ENCODE peak calls at places on chromosomes 3 and 15, in nine cellular contexts. One of them, this sample, is unnamed.
A peak's percentile ranks its signal among the peaks of the same experiment; 100 is the strongest.

GRCh38 chr3:119628390-119628789 is 30.7 kb downstream of the PLA1A start:
- DNase-seq in heart left ventricle: no peak
- DNase-seq in adrenal gland: no peak
- DNase-seq in right lobe of liver: no peak
- DNase-seq in IMR-90: no peak
- DNase-seq in NB4: no peak
- DNase-seq in stomach: no peak
- DNase-seq in transverse colon: no peak
- DNase-seq in ovary: no peak
- DNase-seq in this sample: no peak

GRCh38 chr3:72694398-72694797 is 153.8 kb downstream of the SHQ1 start:
- DNase-seq in adrenal gland: no peak
- DNase-seq in transverse colon: no peak
- DNase-seq in NB4: no peak
- DNase-seq in IMR-90: peak; percentile 6
- DNase-seq in stomach: no peak
- DNase-seq in right lobe of liver: no peak
- DNase-seq in heart left ventricle: no peak
- DNase-seq in ovary: no peak
- DNase-seq in this sample: no peak

GRCh38 chr3:170357920-170358854 is 672 bp downstream of the SKIL start:
- DNase-seq in adrenal gland: peak; percentile 90
- DNase-seq in stomach: peak; percentile 80
- DNase-seq in transverse colon: peak; percentile 88
- DNase-seq in heart left ventricle: peak; percentile 88
- DNase-seq in NB4: peak; percentile 67
- DNase-seq in IMR-90: peak; percentile 59
- DNase-seq in ovary: peak; percentile 89
- DNase-seq in right lobe of liver: peak; percentile 86
- DNase-seq in this sample: peak; percentile 87

GRCh38 chr15:61527836-61528589 is 298.9 kb upstream of the RORA start:
- DNase-seq in IMR-90: no peak
- DNase-seq in NB4: no peak
- DNase-seq in stomach: no peak
- DNase-seq in adrenal gland: no peak
- DNase-seq in transverse colon: no peak
- DNase-seq in heart left ventricle: no peak
- DNase-seq in ovary: no peak
- DNase-seq in right lobe of liver: no peak
- DNase-seq in this sample: no peak

GRCh38 chr3:140468407-140468806 is 209.5 kb upstream of the TRIM42 start:
- DNase-seq in transverse colon: no peak
- DNase-seq in adrenal gland: no peak
- DNase-seq in right lobe of liver: no peak
- DNase-seq in NB4: peak; percentile 9
- DNase-seq in heart left ventricle: no peak
- DNase-seq in stomach: no peak
- DNase-seq in ovary: no peak
- DNase-seq in IMR-90: no peak
- DNase-seq in this sample: no peak

GRCh38 chr15:28106294-28107110 is 7.4 kb upstream of the OCA2 start:
- DNase-seq in stomach: no peak
- DNase-seq in transverse colon: no peak
- DNase-seq in ovary: peak; percentile 30
- DNase-seq in adrenal gland: no peak
- DNase-seq in IMR-90: no peak
- DNase-seq in NB4: peak; percentile 25
- DNase-seq in heart left ventricle: no peak
- DNase-seq in right lobe of liver: no peak
- DNase-seq in this sample: peak; percentile 3

GRCh38 chr3:109081746-109082510 is 36.0 kb downstream of the MORC1 start:
- DNase-seq in stomach: peak; percentile 30
- DNase-seq in right lobe of liver: no peak
- DNase-seq in IMR-90: peak; percentile 54
- DNase-seq in NB4: peak; percentile 52
- DNase-seq in transverse colon: peak; percentile 14
- DNase-seq in heart left ventricle: no peak
- DNase-seq in adrenal gland: peak; percentile 42
- DNase-seq in ovary: no peak
- DNase-seq in this sample: peak; percentile 45

GRCh38 chr3:128297401-128298138 is 144.3 kb downstream of the EEFSEC start:
- DNase-seq in ovary: no peak
- DNase-seq in IMR-90: peak; percentile 21
- DNase-seq in adrenal gland: peak; percentile 34
- DNase-seq in right lobe of liver: no peak
- DNase-seq in transverse colon: peak; percentile 20
- DNase-seq in stomach: peak; percentile 35
- DNase-seq in heart left ventricle: peak; percentile 66
- DNase-seq in NB4: no peak
- DNase-seq in this sample: peak; percentile 55

GRCh38 chr3:19972056-19972455 is 25.2 kb downstream of the RAB5A start:
- DNase-seq in heart left ventricle: no peak
- DNase-seq in ovary: no peak
- DNase-seq in stomach: no peak
- DNase-seq in right lobe of liver: no peak
- DNase-seq in NB4: no peak
- DNase-seq in IMR-90: peak; percentile 62
- DNase-seq in adrenal gland: no peak
- DNase-seq in transverse colon: no peak
- DNase-seq in this sample: no peak

GRCh38 chr3:117622130-117622841 is 912.7 kb downstream of the TUSC7 start:
- DNase-seq in adrenal gland: no peak
- DNase-seq in heart left ventricle: no peak
- DNase-seq in stomach: no peak
- DNase-seq in right lobe of liver: no peak
- DNase-seq in ovary: no peak
- DNase-seq in transverse colon: no peak
- DNase-seq in IMR-90: peak; percentile 95
- DNase-seq in NB4: no peak
- DNase-seq in this sample: no peak
- TF ChIP-seq POLR2A in adrenal gland: no peak
- TF ChIP-seq POLR2A in heart left ventricle: no peak
- TF ChIP-seq POLR2A in stomach: no peak
- TF ChIP-seq POLR2A in right lobe of liver: no peak
- TF ChIP-seq POLR2A in ovary: no peak
- TF ChIP-seq POLR2A in transverse colon: no peak
- TF ChIP-seq POLR2A in IMR-90: no peak
- TF ChIP-seq POLR2A in NB4: no peak
- TF ChIP-seq POLR2A in this sample: no peak

DNA sequence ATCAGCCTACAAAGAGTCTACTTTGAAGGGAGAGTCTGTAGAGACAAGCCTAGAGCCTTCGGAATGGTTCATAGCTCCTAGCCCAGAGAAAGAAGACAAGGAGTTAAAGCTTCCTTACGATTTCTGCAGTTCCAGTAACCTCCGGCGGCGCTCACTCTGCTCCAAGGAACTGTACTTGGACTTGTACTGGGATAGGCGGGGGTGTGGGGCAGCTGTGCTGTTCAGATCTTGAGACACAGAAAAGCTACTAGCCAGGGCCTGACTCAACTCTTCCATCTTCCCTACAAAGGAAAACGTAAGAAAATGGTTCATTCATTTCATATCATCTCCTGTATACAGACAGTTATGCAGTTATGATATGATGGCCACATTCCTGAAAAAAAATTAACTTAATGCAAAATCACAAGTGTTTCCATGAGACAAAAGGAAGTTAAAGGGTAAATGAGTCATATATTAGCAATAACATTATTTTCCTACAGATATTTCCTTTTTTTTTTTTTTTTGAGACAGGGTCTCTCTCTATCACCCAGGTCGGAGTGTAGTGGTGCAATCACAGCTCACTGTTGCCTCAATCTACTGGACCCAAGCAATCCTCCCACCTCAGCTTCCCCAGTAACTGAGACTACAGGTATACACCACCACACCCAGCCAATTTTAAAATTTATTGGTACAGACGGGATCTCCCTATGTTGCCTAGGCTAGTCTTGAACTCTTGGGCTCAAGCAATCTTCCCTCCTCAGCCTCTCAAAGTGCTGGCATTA is 4.6 kb downstream of the SNUPN start:
- DNase-seq in NB4: peak; percentile 56
- DNase-seq in ovary: peak; percentile 75
- DNase-seq in right lobe of liver: no peak
- DNase-seq in stomach: peak; percentile 77
- DNase-seq in adrenal gland: peak; percentile 59
- DNase-seq in heart left ventricle: peak; percentile 83
- DNase-seq in IMR-90: peak; percentile 89
- DNase-seq in transverse colon: peak; percentile 67
- DNase-seq in this sample: peak; percentile 69
- H3K4me3 ChIP-seq in NB4: no peak overlapping the region
- H3K4me3 ChIP-seq in ovary: no peak overlapping the region
- H3K4me3 ChIP-seq in right lobe of liver: no peak overlapping the region
- H3K4me3 ChIP-seq in stomach: peak overlapping the region; percentile 4
- H3K4me3 ChIP-seq in adrenal gland: no peak overlapping the region
- H3K4me3 ChIP-seq in heart left ventricle: peak overlapping the region; percentile 40
- H3K4me3 ChIP-seq in IMR-90: no peak overlapping the region
- H3K4me3 ChIP-seq in transverse colon: no peak overlapping the region
- H3K4me3 ChIP-seq in this sample: no peak overlapping the region

GRCh38 chr15:57135800-57136199 is 217.4 kb downstream of the TCF12 start:
- DNase-seq in right lobe of liver: no peak
- DNase-seq in adrenal gland: no peak
- DNase-seq in ovary: no peak
- DNase-seq in IMR-90: no peak
- DNase-seq in stomach: no peak
- DNase-seq in transverse colon: no peak
- DNase-seq in NB4: no peak
- DNase-seq in heart left ventricle: no peak
- DNase-seq in this sample: no peak
- TF ChIP-seq POLR2A in right lobe of liver: no peak
- TF ChIP-seq POLR2A in adrenal gland: no peak
- TF ChIP-seq POLR2A in ovary: no peak
- TF ChIP-seq POLR2A in IMR-90: no peak
- TF ChIP-seq POLR2A in stomach: no peak
- TF ChIP-seq POLR2A in transverse colon: no peak
- TF ChIP-seq POLR2A in NB4: no peak
- TF ChIP-seq POLR2A in heart left ventricle: no peak
- TF ChIP-seq POLR2A in this sample: no peak

GRCh38 chr3:49805367-49805782 is 2.3 kb downstream of the INKA1 start:
- DNase-seq in adrenal gland: peak; percentile 59
- DNase-seq in transverse colon: peak; percentile 50
- DNase-seq in ovary: peak; percentile 74
- DNase-seq in heart left ventricle: peak; percentile 94
- DNase-seq in stomach: peak; percentile 83
- DNase-seq in right lobe of liver: peak; percentile 58
- DNase-seq in IMR-90: peak; percentile 56
- DNase-seq in NB4: peak; percentile 99
- DNase-seq in this sample: peak; percentile 85
- H3K4me3 ChIP-seq in adrenal gland: no peak overlapping the region
- H3K4me3 ChIP-seq in transverse colon: no peak overlapping the region
- H3K4me3 ChIP-seq in ovary: no peak overlapping the region
- H3K4me3 ChIP-seq in heart left ventricle: peak overlapping the region; percentile 98
- H3K4me3 ChIP-seq in stomach: peak overlapping the region; percentile 83
- H3K4me3 ChIP-seq in right lobe of liver: no peak overlapping the region
- H3K4me3 ChIP-seq in IMR-90: no peak overlapping the region
- H3K4me3 ChIP-seq in NB4: peak overlapping the region; percentile 83
- H3K4me3 ChIP-seq in this sample: no peak overlapping the region

GRCh38 chr3:175895731-175896130 is 1036.6 kb downstream of the NAALADL2 start:
- DNase-seq in IMR-90: no peak
- DNase-seq in transverse colon: no peak
- DNase-seq in adrenal gland: no peak
- DNase-seq in stomach: no peak
- DNase-seq in heart left ventricle: no peak
- DNase-seq in right lobe of liver: no peak
- DNase-seq in ovary: no peak
- DNase-seq in NB4: no peak
- DNase-seq in this sample: no peak
- TF ChIP-seq POLR2A in IMR-90: no peak
- TF ChIP-seq POLR2A in transverse colon: no peak
- TF ChIP-seq POLR2A in adrenal gland: no peak
- TF ChIP-seq POLR2A in stomach: no peak
- TF ChIP-seq POLR2A in heart left ventricle: no peak
- TF ChIP-seq POLR2A in right lobe of liver: no peak
- TF ChIP-seq POLR2A in ovary: no peak
- TF ChIP-seq POLR2A in NB4: no peak
- TF ChIP-seq POLR2A in this sample: no peak

GRCh38 chr15:57217716-57218598 is 158.3 kb upstream of the CGNL1 start:
- DNase-seq in stomach: no peak
- DNase-seq in ovary: no peak
- DNase-seq in transverse colon: no peak
- DNase-seq in NB4: peak; percentile 51
- DNase-seq in adrenal gland: no peak
- DNase-seq in right lobe of liver: no peak
- DNase-seq in heart left ventricle: no peak
- DNase-seq in IMR-90: no peak
- DNase-seq in this sample: no peak
- H3K4me3 ChIP-seq in stomach: no peak overlapping the region
- H3K4me3 ChIP-seq in ovary: no peak overlapping the region
- H3K4me3 ChIP-seq in transverse colon: no peak overlapping the region
- H3K4me3 ChIP-seq in NB4: no peak overlapping the region
- H3K4me3 ChIP-seq in adrenal gland: no peak overlapping the region
- H3K4me3 ChIP-seq in right lobe of liver: no peak overlapping the region
- H3K4me3 ChIP-seq in heart left ventricle: peak overlapping the region; percentile 42
- H3K4me3 ChIP-seq in IMR-90: no peak overlapping the region
- H3K4me3 ChIP-seq in this sample: no peak overlapping the region